ENCODE peak calls at places on chromosomes 11 and 22, in four cellular contexts. One of them, this sample, is unnamed.

GRCh38 chr11:101127699-101128570 is 1.7 kb downstream of the PGR start:
- DNase-seq in SJSA1: peak
- DNase-seq in fibroblast of lung: no peak
- DNase-seq in NCI-H1105 treated with DMSO at 0.1 percent for 48 hours: no peak
- DNase-seq in this sample: no peak

GRCh38 chr22:44195189-44195871 is 14.6 kb downstream of the PARVG start:
- DNase-seq in NCI-H1105 treated with DMSO at 0.1 percent for 48 hours: no peak
- DNase-seq in fibroblast of lung: no peak
- DNase-seq in SJSA1: no peak
- DNase-seq in this sample: no peak

GRCh38 chr22:24040946-24041345 is 29.8 kb downstream of the CABIN1 start:
- DNase-seq in fibroblast of lung: no peak
- DNase-seq in SJSA1: no peak
- DNase-seq in NCI-H1105 treated with DMSO at 0.1 percent for 48 hours: no peak
- DNase-seq in this sample: no peak

GRCh38 chr11:125433454-125434121 is 62.5 kb downstream of the FEZ1 start:
- DNase-seq in SJSA1: no peak
- DNase-seq in NCI-H1105 treated with DMSO at 0.1 percent for 48 hours: peak
- DNase-seq in fibroblast of lung: peak
- DNase-seq in this sample: no peak

GRCh38 chr22:48489551-48490512 is 1337.8 kb downstream of the BRD1 start:
- DNase-seq in NCI-H1105 treated with DMSO at 0.1 percent for 48 hours: no peak
- DNase-seq in fibroblast of lung: peak
- DNase-seq in SJSA1: peak
- DNase-seq in this sample: no peak

GRCh38 chr11:116605543-116605942 is 167.2 kb downstream of the BUD13 start:
- DNase-seq in NCI-H1105 treated with DMSO at 0.1 percent for 48 hours: no peak
- DNase-seq in fibroblast of lung: peak
- DNase-seq in SJSA1: peak
- DNase-seq in this sample: no peak

GRCh38 chr11:26996056-26996455 is 2.1 kb downstream of the FIBIN start:
- DNase-seq in NCI-H1105 treated with DMSO at 0.1 percent for 48 hours: no peak
- DNase-seq in SJSA1: no peak
- DNase-seq in fibroblast of lung: no peak
- DNase-seq in this sample: no peak

GRCh38 chr11:17221968-17222367 is 14.2 kb upstream of the PIK3C2A start:
- DNase-seq in NCI-H1105 treated with DMSO at 0.1 percent for 48 hours: no peak
- DNase-seq in fibroblast of lung: peak
- DNase-seq in SJSA1: no peak
- DNase-seq in this sample: peak

GRCh38 chr22:17213976-17214375 is 5.3 kb downstream of the ADA2 start:
- DNase-seq in SJSA1: no peak
- DNase-seq in NCI-H1105 treated with DMSO at 0.1 percent for 48 hours: no peak
- DNase-seq in fibroblast of lung: peak
- DNase-seq in this sample: no peak

GRCh38 chr11:62664405-62665074 is 470 bp downstream of the C11orf98 start:
- DNase-seq in fibroblast of lung: peak
- DNase-seq in NCI-H1105 treated with DMSO at 0.1 percent for 48 hours: peak
- DNase-seq in SJSA1: no peak
- DNase-seq in this sample: no peak

GRCh38 chr11:3947084-3947483 is 91.6 kb downstream of the STIM1 start:
- DNase-seq in SJSA1: peak
- DNase-seq in NCI-H1105 treated with DMSO at 0.1 percent for 48 hours: no peak
- DNase-seq in fibroblast of lung: peak
- DNase-seq in this sample: no peak

GRCh38 chr11:8192016-8192895 is 23.4 kb upstream of the RIC3 start:
- DNase-seq in fibroblast of lung: peak
- DNase-seq in NCI-H1105 treated with DMSO at 0.1 percent for 48 hours: peak
- DNase-seq in SJSA1: peak
- DNase-seq in this sample: peak

GRCh38 chr11:65606876-65607613 is 7.0 kb downstream of the MAP3K11 start:
- DNase-seq in NCI-H1105 treated with DMSO at 0.1 percent for 48 hours: no peak
- DNase-seq in SJSA1: no peak
- DNase-seq in fibroblast of lung: peak
- DNase-seq in this sample: peak

GRCh38 chr22:50342651-50343540 is at the start of gene PPP6R2:
- DNase-seq in NCI-H1105 treated with DMSO at 0.1 percent for 48 hours: peak
- DNase-seq in SJSA1: peak
- DNase-seq in fibroblast of lung: peak
- DNase-seq in this sample: no peak

GRCh38 chr11:38019072-38019775 is 1421.2 kb upstream of the RAG2 start:
- DNase-seq in NCI-H1105 treated with DMSO at 0.1 percent for 48 hours: no peak
- DNase-seq in SJSA1: no peak
- DNase-seq in fibroblast of lung: peak
- DNase-seq in this sample: no peak

GRCh38 chr11:88179141-88179540 is 3.9 kb upstream of the RAB38 start:
- DNase-seq in SJSA1: no peak
- DNase-seq in NCI-H1105 treated with DMSO at 0.1 percent for 48 hours: no peak
- DNase-seq in fibroblast of lung: peak
- DNase-seq in this sample: no peak

GRCh38 chr11:112302226-112302868 is 41.7 kb upstream of the PLET1 start:
- DNase-seq in fibroblast of lung: peak
- DNase-seq in NCI-H1105 treated with DMSO at 0.1 percent for 48 hours: no peak
- DNase-seq in SJSA1: no peak
- DNase-seq in this sample: no peak

GRCh38 chr11:64563966-64564365 is 27.1 kb upstream of the SLC22A12 start:
- DNase-seq in NCI-H1105 treated with DMSO at 0.1 percent for 48 hours: no peak
- DNase-seq in fibroblast of lung: no peak
- DNase-seq in SJSA1: no peak
- DNase-seq in this sample: no peak

GRCh38 chr22:35092146-35092805 is 26.3 kb downstream of the ISX start:
- DNase-seq in NCI-H1105 treated with DMSO at 0.1 percent for 48 hours: no peak
- DNase-seq in SJSA1: no peak
- DNase-seq in fibroblast of lung: no peak
- DNase-seq in this sample: no peak

GRCh38 chr11:85945296-85945695 is 90.1 kb downstream of the CCDC83 start:
- DNase-seq in NCI-H1105 treated with DMSO at 0.1 percent for 48 hours: no peak
- DNase-seq in fibroblast of lung: no peak
- DNase-seq in SJSA1: no peak
- DNase-seq in this sample: no peak